ENCODE peak calls at places on chromosomes 4 and X, in six cellular contexts. O is upper lobe of left lung; X is skeletal muscle cell; Y is astrocyte of the cerebellum; G is naive thymus-derived CD4-positive, alpha-beta T cell; B is GM23248. A is an unnamed sample.

GRCh38 chr4:20251796-20252655 is at the start of gene SLIT2:
- DNase-seq in O (peak; percentile 64), X (peak; percentile 40), Y (peak; percentile 45), G (no peak), B (peak; percentile 88), A (peak; percentile 25)

GRCh38 chr4:121448231-121448630 is 67.4 kb upstream of the QRFPR start:
- DNase-seq in O (no peak), X (no peak), Y (no peak), G (no peak), B (no peak), A (no peak)

GRCh38 chr4:15659768-15660394 is 4.7 kb upstream of the FBXL5 start:
- DNase-seq in O (peak; percentile 53), X (peak; percentile 52), Y (no peak), G (no peak), B (peak; percentile 86), A (no peak)

GRCh38 chrX:97471071-97471470 is 587.4 kb downstream of the RPA4 start:
- DNase-seq in O (no peak), X (no peak), Y (no peak), G (no peak), B (no peak), A (no peak)

GRCh38 chrX:30831082-30831481 is 58.0 kb downstream of the TAB3 start:
- DNase-seq in O (no peak), X (no peak), Y (no peak), G (peak; percentile 17), B (no peak), A (no peak)

GRCh38 chrX:150365051-150365952 is 2.2 kb downstream of the MAMLD1 start:
- DNase-seq in O (peak; percentile 61), X (no peak), Y (no peak), G (no peak), B (peak; percentile 77), A (no peak)

GRCh38 chr4:69744157-69744478 is 16.3 kb downstream of the SULT1B1 start:
- DNase-seq in O (no peak), X (no peak), Y (no peak), G (no peak), B (no peak), A (no peak)

GRCh38 chr4:84841435-84841834 is 125.1 kb downstream of the WDFY3 start:
- DNase-seq in O (no peak), X (no peak), Y (no peak), G (no peak), B (no peak), A (no peak)

GRCh38 chrX:123756320-123756719 is 23.5 kb upstream of the THOC2 start:
- DNase-seq in O (no peak), X (no peak), Y (no peak), G (no peak), B (peak; percentile 76), A (no peak)

GRCh38 chrX:74422576-74423288 is 1.4 kb downstream of the SLC16A2 start:
- DNase-seq in O (peak; percentile 33), X (no peak), Y (peak; percentile 16), G (no peak), B (peak; percentile 80), A (peak; percentile 11)

GRCh38 chr4:77861500-77861899 is 1.1 kb upstream of the MRPL1 start:
- DNase-seq in O (no peak), X (no peak), Y (no peak), G (no peak), B (peak; percentile 37), A (no peak)

GRCh38 chrX:152943826-152944225 is 46.0 kb downstream of the ZNF185 start:
- DNase-seq in O (no peak), X (no peak), Y (no peak), G (no peak), B (no peak), A (no peak)

GRCh38 chr4:38157592-38157991 is 197.4 kb downstream of the PTTG2 start:
- DNase-seq in O (peak; percentile 62), X (no peak), Y (no peak), G (no peak), B (no peak), A (no peak)

GRCh38 chrX:22296871-22297270 is 24.2 kb downstream of the CBLL2 start:
- DNase-seq in O (no peak), X (no peak), Y (no peak), G (no peak), B (peak; percentile 14), A (no peak)

GRCh38 chr4:149008415-149009025 is 566.3 kb upstream of the NR3C2 start:
- DNase-seq in O (no peak), X (no peak), Y (peak; percentile 4), G (no peak), B (no peak), A (no peak)

GRCh38 chr4:47218631-47219030 is 187.3 kb downstream of the GABRB1 start:
- DNase-seq in O (no peak), X (no peak), Y (peak; percentile 33), G (no peak), B (no peak), A (no peak)

GRCh38 chr4:85611661-85612060 is 136.7 kb downstream of the ARHGAP24 start:
- DNase-seq in O (no peak), X (no peak), Y (no peak), G (no peak), B (no peak), A (no peak)

GRCh38 chr4:102180080-102180479 is 165.2 kb downstream of the SLC39A8 start:
- DNase-seq in O (no peak), X (no peak), Y (no peak), G (no peak), B (no peak), A (no peak)

GRCh38 chrX:30806187-30806728 is 82.8 kb downstream of the TAB3 start:
- DNase-seq in O (no peak), X (no peak), Y (no peak), G (no peak), B (no peak), A (no peak)

GRCh38 chrX:111375747-111376146 is 36.2 kb downstream of the DCX start:
- DNase-seq in O (no peak), X (no peak), Y (peak; percentile 6), G (no peak), B (peak; percentile 16), A (no peak)

GRCh38 chr4:169663894-169664293 is 43.5 kb downstream of the CLCN3 start:
- DNase-seq in O (no peak), X (no peak), Y (peak; percentile 3), G (no peak), B (no peak), A (no peak)

GRCh38 chrX:52852110-52852872 is 15.6 kb downstream of the XAGE3 start:
- DNase-seq in O (no peak), X (no peak), Y (no peak), G (no peak), B (peak; percentile 33), A (no peak)

GRCh38 chr4:146214238-146214637 is at the start of gene REELD1:
- DNase-seq in O (no peak), X (no peak), Y (no peak), G (no peak), B (no peak), A (no peak)

GRCh38 chr4:146211440-146211839 is 2.9 kb upstream of the REELD1 start:
- DNase-seq in O (no peak), X (no peak), Y (no peak), G (no peak), B (peak; percentile 14), A (no peak)

GRCh38 chr4:146212781-146213180 is 1.6 kb upstream of the REELD1 start:
- DNase-seq in O (no peak), X (no peak), Y (no peak), G (no peak), B (peak; percentile 4), A (no peak)

GRCh38 chr4:146207410-146207809 is 6.9 kb upstream of the REELD1 start:
- DNase-seq in O (no peak), X (no peak), Y (no peak), G (no peak), B (no peak), A (no peak)

DNA sequence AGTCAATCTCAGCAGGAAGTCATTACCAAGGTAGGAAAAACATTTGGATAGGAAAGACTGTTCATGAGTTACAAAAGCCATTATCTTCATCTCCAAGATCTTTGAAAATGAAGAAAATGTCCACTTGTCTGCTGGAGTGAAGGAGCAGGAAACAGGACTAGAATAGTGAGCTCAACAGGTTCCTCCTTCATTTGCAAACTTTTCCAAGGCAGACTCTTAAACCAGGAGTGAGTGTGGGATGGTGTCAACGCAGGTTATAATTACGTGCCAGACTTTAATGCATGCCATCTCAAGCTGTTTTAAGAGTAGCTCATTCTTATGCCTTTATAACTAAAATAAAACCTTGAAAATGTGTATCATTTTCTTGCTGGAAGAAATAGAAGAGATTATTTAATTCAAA is 3.4 kb upstream of the REELD1 start:
- DNase-seq in O (no peak), X (no peak), Y (no peak), G (no peak), B (no peak), A (no peak)
- H3K4me3 ChIP-seq in O (no peak overlapping the region), X (no peak overlapping the region), Y (no peak overlapping the region), G (no peak overlapping the region), B (no peak overlapping the region), A (no peak overlapping the region)

GRCh38 chrX:15269618-15270521 is at the start of gene ASB9:
- DNase-seq in O (peak; percentile 73), X (peak; percentile 52), Y (no peak), G (peak; percentile 51), B (peak; percentile 74), A (no peak)
- H3K4me3 ChIP-seq in O (peak within 1 kb of the TSS; percentile 32), X (no peak within 1 kb of the TSS), Y (no peak within 1 kb of the TSS), G (no peak within 1 kb of the TSS), B (peak within 1 kb of the TSS; percentile 55), A (no peak within 1 kb of the TSS)

GRCh38 chr4:153787156-153787555 is 1.7 kb downstream of the SFRP2 start:
- DNase-seq in O (no peak), X (no peak), Y (no peak), G (no peak), B (no peak), A (no peak)

GRCh38 chr4:153788064-153788418 is 842 bp downstream of the SFRP2 start:
- DNase-seq in O (no peak), X (no peak), Y (no peak), G (no peak), B (no peak), A (no peak)

GRCh38 chr4:153790962-153791551 is 2.2 kb upstream of the SFRP2 start:
- DNase-seq in O (no peak), X (no peak), Y (no peak), G (no peak), B (peak; percentile 75), A (peak; percentile 26)

GRCh38 chr4:153789741-153790651 is 1.1 kb upstream of the SFRP2 start:
- DNase-seq in O (no peak), X (no peak), Y (no peak), G (no peak), B (peak; percentile 60), A (no peak)

GRCh38 chr4:153788419-153789276 is at the start of gene SFRP2:
- DNase-seq in O (no peak), X (no peak), Y (no peak), G (no peak), B (peak; percentile 52), A (no peak)
- H3K4me3 ChIP-seq in O (peak within 1 kb of the TSS; percentile 30), X (peak within 1 kb of the TSS; percentile 46), Y (peak within 1 kb of the TSS; percentile 38), G (no peak within 1 kb of the TSS), B (peak within 1 kb of the TSS; percentile 35), A (no peak within 1 kb of the TSS)

DNA sequence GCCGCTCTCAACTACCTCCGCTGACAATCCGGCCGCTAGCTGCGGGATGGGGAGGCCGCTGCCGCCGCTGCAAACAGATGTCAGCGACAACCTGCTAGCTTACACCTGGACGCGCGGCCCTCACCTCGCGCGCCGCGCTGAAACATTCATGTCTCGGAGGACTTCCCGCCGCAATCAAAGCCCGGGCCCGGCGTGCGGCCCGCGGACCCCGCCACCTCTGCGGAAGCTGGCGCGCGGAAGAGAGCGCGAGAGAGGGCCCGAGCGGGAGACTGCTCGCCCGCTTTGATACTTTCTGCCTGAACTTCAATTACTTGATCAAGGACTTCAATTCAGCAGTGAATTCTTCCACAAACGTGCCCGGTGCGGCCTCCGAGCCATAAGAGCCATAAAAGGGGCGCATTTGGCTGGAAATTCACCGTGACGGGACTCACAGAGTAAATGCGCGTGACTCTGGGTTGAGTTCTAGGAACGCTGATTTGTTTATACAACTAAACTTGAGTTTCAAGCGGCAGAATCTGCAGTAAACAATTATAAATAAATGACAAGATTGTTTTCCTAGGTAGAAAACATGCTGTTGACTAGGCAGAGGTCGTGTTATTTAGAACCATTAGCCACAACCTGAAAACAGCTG is 108.2 kb downstream of the ANTXR2 start:
- DNase-seq in O (no peak), X (no peak), Y (peak; percentile 23), G (no peak), B (no peak), A (peak; percentile 1)
- H3K4me3 ChIP-seq in O (no peak overlapping the region), X (peak overlapping the region; percentile 21), Y (peak overlapping the region; percentile 35), G (no peak overlapping the region), B (no peak overlapping the region), A (no peak overlapping the region)